ENCODE peak calls at places on chromosomes 5 and 9, in ten cellular contexts. A, X, K, B, N, H, Z, P, U and Y are unnamed samples.

GRCh38 chr5:136631176-136631575 is 265.8 kb upstream of the TRPC7 start:
- DNase-seq in A (no peak), X (no peak), K (no peak), B (no peak), N (no peak), H (no peak), Z (peak; percentile 40), P (no peak), U (no peak), Y (no peak)

GRCh38 chr9:109119439-109120203 is at the start of gene TMEM245:
- DNase-seq in A (peak; percentile 96), X (peak; percentile 97), K (peak; percentile 97), B (peak; percentile 98), N (peak; percentile 99), H (peak; percentile 96), Z (peak; percentile 98), P (peak; percentile 98), U (peak; percentile 86), Y (peak; percentile 95)

GRCh38 chr9:110066929-110067716 is 140.8 kb downstream of the C9orf152 start:
- DNase-seq in A (no peak), X (no peak), K (no peak), B (no peak), N (no peak), H (no peak), Z (peak; percentile 80), P (no peak), U (no peak), Y (no peak)

GRCh38 chr9:136686794-136687711 is at the start of gene AGPAT2:
- DNase-seq in A (peak; percentile 76), X (peak; percentile 96), K (peak; percentile 92), B (no peak), N (peak; percentile 28), H (peak; percentile 90), Z (peak; percentile 43), P (peak; percentile 83), U (no peak), Y (peak; percentile 79)

GRCh38 chr9:113343732-113344231 is 3.7 kb upstream of the WDR31 start:
- DNase-seq in A (peak; percentile 88), X (peak; percentile 53), K (peak; percentile 86), B (peak; percentile 47), N (no peak), H (peak; percentile 76), Z (no peak), P (peak; percentile 98), U (no peak), Y (peak; percentile 87)

GRCh38 chr9:81052846-81053245 is 636.5 kb downstream of the TLE1 start:
- DNase-seq in A (no peak), X (no peak), K (no peak), B (no peak), N (no peak), H (no peak), Z (no peak), P (no peak), U (no peak), Y (no peak)

GRCh38 chr5:111512026-111512405 is 319 bp downstream of the STARD4 start:
- DNase-seq in A (peak; percentile 24), X (no peak), K (no peak), B (peak; percentile 18), N (no peak), H (no peak), Z (no peak), P (peak; percentile 77), U (no peak), Y (no peak)

GRCh38 chr5:126410623-126411022 is 12.6 kb upstream of the GRAMD2B start:
- DNase-seq in A (no peak), X (no peak), K (no peak), B (no peak), N (no peak), H (no peak), Z (no peak), P (no peak), U (no peak), Y (no peak)

GRCh38 chr5:154202379-154203260 is 12.1 kb downstream of the GALNT10 start:
- DNase-seq in A (no peak), X (no peak), K (peak; percentile 49), B (no peak), N (no peak), H (peak; percentile 53), Z (peak; percentile 21), P (no peak), U (no peak), Y (no peak)

GRCh38 chr5:1769752-1770442 is 29.7 kb downstream of the MRPL36 start:
- DNase-seq in A (no peak), X (no peak), K (no peak), B (no peak), N (no peak), H (no peak), Z (no peak), P (peak; percentile 34), U (no peak), Y (no peak)

GRCh38 chr5:103532116-103532734 is 30.4 kb downstream of the NUDT12 start:
- DNase-seq in A (no peak), X (no peak), K (no peak), B (no peak), N (no peak), H (no peak), Z (no peak), P (no peak), U (no peak), Y (no peak)

GRCh38 chr9:38358390-38359296 is 33.9 kb upstream of the ALDH1B1 start:
- DNase-seq in A (no peak), X (no peak), K (no peak), B (peak; percentile 24), N (no peak), H (no peak), Z (no peak), P (peak; percentile 39), U (no peak), Y (no peak)

GRCh38 chr9:105246656-105247162 is 2.3 kb downstream of the SLC44A1 start:
- DNase-seq in A (no peak), X (no peak), K (no peak), B (no peak), N (no peak), H (no peak), Z (no peak), P (no peak), U (no peak), Y (no peak)

GRCh38 chr9:86286278-86286677 is 3.9 kb upstream of the ISCA1 start:
- DNase-seq in A (no peak), X (no peak), K (no peak), B (no peak), N (no peak), H (no peak), Z (no peak), P (no peak), U (no peak), Y (no peak)
- TF ChIP-seq POLR2AphosphoS5 in A (no peak), X (no peak), K (no peak), B (no peak), N (no peak), H (no peak), Z (no peak), P (no peak), U (no peak), Y (no peak)

GRCh38 chr5:3883014-3883413 is 287.4 kb downstream of the IRX1 start:
- DNase-seq in A (no peak), X (no peak), K (no peak), B (no peak), N (no peak), H (no peak), Z (no peak), P (no peak), U (no peak), Y (no peak)
- TF ChIP-seq POLR2AphosphoS5 in A (no peak), X (no peak), K (no peak), B (no peak), N (no peak), H (no peak), Z (no peak), P (no peak), U (no peak), Y (no peak)

GRCh38 chr5:132595624-132596023 is 38.8 kb downstream of the RAD50 start:
- DNase-seq in A (no peak), X (no peak), K (no peak), B (no peak), N (no peak), H (no peak), Z (no peak), P (no peak), U (no peak), Y (no peak)
- TF ChIP-seq POLR2AphosphoS5 in A (no peak), X (no peak), K (no peak), B (no peak), N (no peak), H (no peak), Z (no peak), P (no peak), U (no peak), Y (no peak)

GRCh38 chr9:90003046-90003355 is 398.2 kb downstream of the GADD45G start:
- DNase-seq in A (peak; percentile 76), X (no peak), K (no peak), B (no peak), N (no peak), H (peak; percentile 58), Z (no peak), P (no peak), U (no peak), Y (no peak)

GRCh38 chr9:90001756-90002155 is 396.9 kb downstream of the GADD45G start:
- DNase-seq in A (no peak), X (no peak), K (no peak), B (no peak), N (no peak), H (no peak), Z (no peak), P (no peak), U (no peak), Y (no peak)

GRCh38 chr9:89999534-90000370 is 394.9 kb downstream of the GADD45G start:
- DNase-seq in A (peak; percentile 80), X (peak; percentile 51), K (peak; percentile 86), B (peak; percentile 55), N (no peak), H (peak; percentile 92), Z (no peak), P (peak; percentile 88), U (no peak), Y (no peak)

GRCh38 chr9:90000925-90001324 is 396.1 kb downstream of the GADD45G start:
- DNase-seq in A (no peak), X (no peak), K (no peak), B (no peak), N (no peak), H (no peak), Z (no peak), P (no peak), U (no peak), Y (no peak)

GRCh38 chr9:90002299-90003045 is 397.7 kb downstream of the GADD45G start:
- DNase-seq in A (no peak), X (no peak), K (no peak), B (no peak), N (no peak), H (no peak), Z (no peak), P (no peak), U (no peak), Y (no peak)
- TF ChIP-seq POLR2AphosphoS5 in A (no peak), X (no peak), K (no peak), B (no peak), N (no peak), H (no peak), Z (no peak), P (no peak), U (no peak), Y (no peak)